ENCODE peak calls at places on chromosomes 2 and 18, in five cellular contexts. U, R, X, C and O are unnamed samples.

GRCh38 chr18:1147616-1148184 is 243.0 kb downstream of the ADCYAP1 start:
- DNase-seq in U (no peak), R (no peak), X (no peak), C (peak), O (no peak)

GRCh38 chr18:28149810-28150420 is 27.0 kb downstream of the CDH2 start:
- DNase-seq in U (no peak), R (no peak), X (no peak), C (no peak), O (no peak)

GRCh38 chr2:178804791-178805190 is 2.4 kb downstream of the TTN start:
- DNase-seq in U (peak), R (no peak), X (peak), C (peak), O (no peak)

GRCh38 chr2:84694088-84694622 is 177.9 kb downstream of the DNAH6 start:
- DNase-seq in U (no peak), R (peak), X (no peak), C (no peak), O (no peak)

GRCh38 chr2:236626391-236627150 is 56.9 kb downstream of the ACKR3 start:
- DNase-seq in U (no peak), R (no peak), X (no peak), C (no peak), O (no peak)

GRCh38 chr18:44826418-44827259 is 146.0 kb downstream of the SETBP1 start:
- DNase-seq in U (peak), R (peak), X (no peak), C (peak), O (no peak)

GRCh38 chr2:151200844-151201243 is 60.8 kb downstream of the RBM43 start:
- DNase-seq in U (no peak), R (no peak), X (no peak), C (no peak), O (no peak)

GRCh38 chr2:38898256-38898655 is 8.6 kb downstream of the ARHGEF33 start:
- DNase-seq in U (no peak), R (no peak), X (no peak), C (peak), O (no peak)

GRCh38 chr2:15731213-15731888 is 139.7 kb downstream of the DDX1 start:
- DNase-seq in U (no peak), R (no peak), X (no peak), C (no peak), O (no peak)

GRCh38 chr2:83106853-83107252 is 1352.2 kb downstream of the SUCLG1 start:
- DNase-seq in U (no peak), R (no peak), X (no peak), C (no peak), O (no peak)

GRCh38 chr2:110173523-110173922 is 31.3 kb downstream of the NPHP1 start:
- DNase-seq in U (peak), R (no peak), X (no peak), C (peak), O (no peak)

GRCh38 chr18:61583548-61583947 is 250.3 kb downstream of the CDH20 start:
- DNase-seq in U (no peak), R (no peak), X (no peak), C (no peak), O (no peak)

GRCh38 chr18:25248755-25249154 is 103.2 kb downstream of the ZNF521 start:
- DNase-seq in U (no peak), R (no peak), X (no peak), C (peak), O (no peak)

GRCh38 chr2:109711230-109712125 is 82.6 kb upstream of the RGPD5 start:
- DNase-seq in U (no peak), R (no peak), X (no peak), C (no peak), O (no peak)

GRCh38 chr2:75523313-75524275 is 37.1 kb downstream of the EVA1A start:
- DNase-seq in U (peak), R (no peak), X (no peak), C (peak), O (no peak)

GRCh38 chr2:170391018-170391417 is 213.1 kb downstream of the MYO3B start:
- DNase-seq in U (no peak), R (no peak), X (no peak), C (no peak), O (no peak)

GRCh38 chr2:179233626-179234430 is 30.8 kb downstream of the SESTD1 start:
- DNase-seq in U (no peak), R (no peak), X (no peak), C (peak), O (no peak)

GRCh38 chr2:216535454-216535995 is 36.9 kb downstream of the RPL37A start:
- DNase-seq in U (peak), R (peak), X (no peak), C (peak), O (no peak)

GRCh38 chr2:196987654-196988364 is 61.3 kb upstream of the PGAP1 start:
- DNase-seq in U (peak), R (no peak), X (peak), C (peak), O (no peak)

GRCh38 chr18:62825382-62825781 is 110.0 kb downstream of the PHLPP1 start:
- DNase-seq in U (no peak), R (no peak), X (no peak), C (no peak), O (no peak)

GRCh38 chr2:133609664-133610063 is 41.4 kb upstream of the NCKAP5 start:
- DNase-seq in U (no peak), R (no peak), X (no peak), C (peak), O (no peak)

GRCh38 chr2:96500385-96501066 is 4.6 kb downstream of the NEURL3 start:
- DNase-seq in U (peak), R (no peak), X (no peak), C (no peak), O (no peak)

GRCh38 chr2:24898122-24899109 is 21.6 kb downstream of the ADCY3 start:
- DNase-seq in U (no peak), R (no peak), X (no peak), C (no peak), O (no peak)

GRCh38 chr2:120814352-120814751 is 78.7 kb downstream of the GLI2 start:
- DNase-seq in U (no peak), R (no peak), X (no peak), C (no peak), O (no peak)

GRCh38 chr2:27681844-27682243 is 18.2 kb downstream of the SLC4A1AP start:
- DNase-seq in U (peak), R (no peak), X (no peak), C (no peak), O (no peak)

GRCh38 chr2:120539421-120539936 is 193.5 kb downstream of the INHBB start:
- DNase-seq in U (no peak), R (no peak), X (no peak), C (no peak), O (no peak)

GRCh38 chr2:140650825-140651224 is 1480.0 kb downstream of the LRP1B start:
- DNase-seq in U (peak), R (no peak), X (no peak), C (peak), O (no peak)

GRCh38 chr2:40625849-40626248 is 174.0 kb upstream of the SLC8A1 start:
- DNase-seq in U (peak), R (no peak), X (no peak), C (peak), O (no peak)
- H3K27ac ChIP-seq in U (peak), R (no peak), X (no peak), C (no peak), O (no peak)

GRCh38 chr2:33707312-33707711 is 108.2 kb upstream of the FAM98A start:
- DNase-seq in U (no peak), R (no peak), X (no peak), C (no peak), O (no peak)

GRCh38 chr2:33709986-33710385 is 110.9 kb upstream of the FAM98A start:
- DNase-seq in U (no peak), R (no peak), X (no peak), C (no peak), O (no peak)

GRCh38 chr2:33712674-33713073 is 113.6 kb upstream of the FAM98A start:
- DNase-seq in U (no peak), R (no peak), X (no peak), C (no peak), O (no peak)
- H3K27ac ChIP-seq in U (no peak), R (no peak), X (no peak), C (no peak), O (no peak)

GRCh38 chr2:45582522-45582921 is 28.5 kb downstream of the SRBD1 start:
- DNase-seq in U (no peak), R (no peak), X (no peak), C (no peak), O (no peak)

GRCh38 chr2:45583989-45584388 is 27.1 kb downstream of the SRBD1 start:
- DNase-seq in U (no peak), R (no peak), X (no peak), C (no peak), O (no peak)

GRCh38 chr2:45585267-45585861 is 25.7 kb downstream of the SRBD1 start:
- DNase-seq in U (peak), R (no peak), X (no peak), C (peak), O (no peak)

GRCh38 chr2:45588158-45588829 is 22.8 kb downstream of the SRBD1 start:
- DNase-seq in U (no peak), R (no peak), X (peak), C (no peak), O (no peak)

DNA sequence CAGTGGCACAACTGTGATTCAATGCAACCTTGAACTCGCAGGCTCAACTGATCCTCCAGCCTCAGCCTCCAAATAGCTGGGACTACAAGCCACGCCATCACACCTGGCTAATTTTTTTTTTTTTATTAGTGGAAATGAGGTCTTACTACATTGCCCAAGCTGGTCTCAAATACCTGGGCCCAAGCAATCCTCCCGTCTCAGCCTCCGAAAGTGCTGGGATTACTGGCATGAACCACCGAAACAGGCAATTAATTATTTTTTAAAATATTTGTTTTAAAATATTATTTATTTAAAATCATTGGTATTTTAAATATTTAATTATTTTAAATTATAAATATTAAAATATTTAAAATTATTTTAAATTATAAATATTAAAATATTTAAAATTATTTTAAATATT is 24.5 kb downstream of the SRBD1 start:
- DNase-seq in U (no peak), R (no peak), X (no peak), C (no peak), O (no peak)
- H3K27ac ChIP-seq in U (no peak), R (no peak), X (no peak), C (no peak), O (no peak)

GRCh38 chr18:7089369-7089768 is 28.2 kb downstream of the LAMA1 start:
- DNase-seq in U (no peak), R (no peak), X (no peak), C (no peak), O (no peak)

GRCh38 chr18:7079231-7079630 is 38.4 kb downstream of the LAMA1 start:
- DNase-seq in U (no peak), R (no peak), X (no peak), C (no peak), O (no peak)

GRCh38 chr18:7084080-7084765 is 33.4 kb downstream of the LAMA1 start:
- DNase-seq in U (peak), R (no peak), X (no peak), C (no peak), O (no peak)

GRCh38 chr18:7082666-7083065 is 34.9 kb downstream of the LAMA1 start:
- DNase-seq in U (no peak), R (no peak), X (no peak), C (no peak), O (no peak)

DNA sequence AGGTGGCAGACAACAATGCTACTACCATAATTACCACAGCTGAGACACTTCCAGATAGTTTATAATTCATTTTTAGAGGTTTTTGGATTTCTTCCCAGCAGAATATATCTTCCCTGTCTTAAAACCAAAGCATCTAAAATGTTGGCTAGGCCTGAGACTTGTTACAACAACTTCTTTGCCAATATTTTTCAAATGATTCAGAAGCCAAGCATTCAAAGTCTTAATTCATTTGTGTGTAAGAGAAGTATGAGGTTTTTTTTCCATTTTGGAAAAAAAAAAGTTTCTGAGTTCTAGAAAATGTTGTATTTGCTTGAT is 32.9 kb downstream of the LAMA1 start:
- DNase-seq in U (peak), R (no peak), X (no peak), C (no peak), O (no peak)
- H3K27ac ChIP-seq in U (peak), R (peak), X (no peak), C (no peak), O (peak)

GRCh38 chr2:127770973-127771735 is 39.8 kb downstream of the WDR33 start:
- DNase-seq in U (peak), R (no peak), X (no peak), C (peak), O (no peak)
- H3K27ac ChIP-seq in U (peak), R (no peak), X (no peak), C (peak), O (no peak)

DNA sequence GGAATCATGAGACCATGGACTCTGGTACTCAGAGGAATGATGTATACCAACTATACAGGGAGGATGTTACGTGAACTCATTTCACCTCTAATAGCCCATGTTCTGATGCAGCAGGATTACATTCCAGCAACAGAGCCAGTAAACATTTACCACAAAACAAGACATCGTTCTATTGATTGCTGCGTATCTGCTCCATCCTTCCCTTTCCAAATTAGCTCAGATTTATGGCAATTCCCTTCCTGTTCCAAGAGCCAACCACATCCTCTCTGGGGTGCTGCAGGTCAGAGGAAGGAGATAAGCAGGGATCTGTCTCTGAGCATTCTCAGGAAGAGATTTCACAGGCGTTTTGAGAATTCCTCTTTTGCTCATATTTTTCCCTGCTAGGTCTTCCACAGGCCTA is 98.3 kb downstream of the KLF7 start:
- DNase-seq in U (no peak), R (no peak), X (no peak), C (no peak), O (no peak)
- H3K27ac ChIP-seq in U (no peak), R (no peak), X (no peak), C (no peak), O (peak)